ENCODE peak calls at places on chromosome 12, in four cellular contexts. C is Kasumi-1, N is EL, D is GM23248. R is an unnamed sample.

GRCh38 chr12:65892905-65893304 is 68.6 kb downstream of the HMGA2 start:
- DNase-seq in C (peak), N (peak), D (peak), R (peak)

GRCh38 chr12:48029401-48029770 is 25.1 kb upstream of the COL2A1 start:
- DNase-seq in C (no peak), N (no peak), D (no peak), R (no peak)

GRCh38 chr12:132619301-132620112 is 931 bp downstream of the P2RX2 start:
- DNase-seq in C (no peak), N (no peak), D (no peak), R (no peak)

GRCh38 chr12:110966081-110966760 is 45.8 kb upstream of the MYL2 start:
- DNase-seq in C (no peak), N (no peak), D (peak), R (no peak)

GRCh38 chr12:122023339-122024131 is 1.9 kb downstream of the BCL7A start:
- DNase-seq in C (peak), N (peak), D (peak), R (peak)

GRCh38 chr12:92735131-92735721 is 32.4 kb downstream of the PLEKHG7 start:
- DNase-seq in C (peak), N (peak), D (peak), R (peak)

GRCh38 chr12:67804168-67804567 is 155.6 kb downstream of the DYRK2 start:
- DNase-seq in C (no peak), N (no peak), D (no peak), R (no peak)

GRCh38 chr12:81992461-81992860 is 233.3 kb upstream of the PPFIA2 start:
- DNase-seq in C (peak), N (no peak), D (peak), R (no peak)

GRCh38 chr12:5138256-5138655 is 94.6 kb downstream of the KCNA5 start:
- DNase-seq in C (no peak), N (peak), D (peak), R (peak)

GRCh38 chr12:13347241-13348043 is 150.9 kb downstream of the EMP1 start:
- DNase-seq in C (no peak), N (peak), D (peak), R (peak)

GRCh38 chr12:79415754-79416435 is 274.9 kb downstream of the PAWR start:
- DNase-seq in C (no peak), N (no peak), D (peak), R (no peak)

GRCh38 chr12:95286713-95287112 is 69.1 kb downstream of the VEZT start:
- DNase-seq in C (no peak), N (no peak), D (no peak), R (no peak)

GRCh38 chr12:39626033-39626814 is 6.6 kb upstream of the ABCD2 start:
- DNase-seq in C (no peak), N (no peak), D (no peak), R (no peak)

GRCh38 chr12:109767991-109768900 is 54.6 kb downstream of the FAM222A start:
- DNase-seq in C (no peak), N (no peak), D (no peak), R (no peak)

GRCh38 chr12:3033538-3033865 is 43.7 kb upstream of the TSPAN9 start:
- DNase-seq in C (no peak), N (no peak), D (no peak), R (no peak)

GRCh38 chr12:72018036-72018435 is 79.4 kb downstream of the TPH2 start:
- DNase-seq in C (no peak), N (no peak), D (no peak), R (no peak)

R was measured in AG08395.